ENCODE peak calls at places on chromosomes 6 and 20, in six cellular contexts. H is fibroblast of the aortic adventitia, P is brain microvascular endothelial cell, E is omental fat pad, Z is NCI-H748 treated with DMSO at 0.1 percent for 48 hours, X is non-pigmented ciliary epithelial cell. G is an unnamed sample.

GRCh38 chr6:53862517-53863457 is 68.0 kb downstream of the LRRC1 start:
- DNase-seq in H (peak), P (peak), E (no peak), Z (no peak), X (peak), G (no peak)

GRCh38 chr20:6566821-6567220 is 200.7 kb upstream of the BMP2 start:
- DNase-seq in H (peak), P (peak), E (no peak), Z (no peak), X (peak), G (no peak)

GRCh38 chr6:108673602-108674001 is 112.9 kb downstream of the FOXO3 start:
- DNase-seq in H (no peak), P (no peak), E (no peak), Z (peak), X (no peak), G (no peak)

GRCh38 chr6:144305985-144306384 is 20.9 kb downstream of the UTRN start:
- DNase-seq in H (no peak), P (peak), E (no peak), Z (no peak), X (peak), G (no peak)

GRCh38 chr6:137492771-137493217 is 1.4 kb downstream of the OLIG3 start:
- DNase-seq in H (no peak), P (no peak), E (no peak), Z (no peak), X (no peak), G (no peak)

GRCh38 chr6:10202111-10202510 is 212.8 kb downstream of the TFAP2A start:
- DNase-seq in H (no peak), P (no peak), E (no peak), Z (no peak), X (no peak), G (no peak)

GRCh38 chr20:63280929-63281545 is 8.4 kb downstream of the ARFGAP1 start:
- DNase-seq in H (no peak), P (no peak), E (no peak), Z (no peak), X (no peak), G (no peak)

GRCh38 chr6:152572395-152573061 is 64.6 kb downstream of the SYNE1 start:
- DNase-seq in H (no peak), P (no peak), E (no peak), Z (no peak), X (no peak), G (peak)

GRCh38 chr6:113120214-113120576 is 737.0 kb upstream of the MARCKS start:
- DNase-seq in H (peak), P (peak), E (no peak), Z (no peak), X (peak), G (peak)

GRCh38 chr6:54647301-54647664 is 199.3 kb upstream of the FAM83B start:
- DNase-seq in H (no peak), P (no peak), E (no peak), Z (no peak), X (no peak), G (no peak)

GRCh38 chr6:22411408-22412105 is 114.7 kb upstream of the PRL start:
- DNase-seq in H (peak), P (no peak), E (no peak), Z (no peak), X (no peak), G (no peak)

GRCh38 chr6:142074516-142074915 is 58.2 kb upstream of the GJE1 start:
- DNase-seq in H (no peak), P (no peak), E (no peak), Z (no peak), X (no peak), G (no peak)

GRCh38 chr6:97186416-97186999 is 96.5 kb downstream of the MMS22L start:
- DNase-seq in H (peak), P (peak), E (peak), Z (peak), X (no peak), G (no peak)

GRCh38 chr6:46246727-46247126 is 75.9 kb upstream of the ENPP5 start:
- DNase-seq in H (no peak), P (no peak), E (no peak), Z (no peak), X (no peak), G (no peak)

GRCh38 chr20:59820204-59821041 is 113.0 kb downstream of the SYCP2 start:
- DNase-seq in H (no peak), P (no peak), E (no peak), Z (peak), X (no peak), G (no peak)

GRCh38 chr20:14721926-14722325 is 384.5 kb upstream of the FLRT3 start:
- DNase-seq in H (peak), P (no peak), E (no peak), Z (no peak), X (no peak), G (no peak)